ENCODE peak calls at places on chromosomes 6 and 20, in eight cellular contexts. F is upper lobe of right lung, I is uterus, Z is tibial nerve, Q is endothelial cell of umbilical vein, W is Panc1, K is body of pancreas, E is tibial artery. L is an unnamed sample.

GRCh38 chr6:273441-274111 is 18.7 kb upstream of the DUSP22 start:
- DNase-seq in Q (no peak), E (no peak), F (no peak), W (no peak), Z (no peak), K (no peak), I (peak; percentile 50), L (no peak)

GRCh38 chr20:21715193-21715881 is 9.9 kb downstream of the PAX1 start:
- DNase-seq in W (no peak), Z (no peak), K (no peak), E (no peak), F (no peak), I (no peak), Q (no peak), L (no peak)

GRCh38 chr6:159259726-159260125 is 90.5 kb downstream of the FNDC1 start:
- DNase-seq in Q (no peak), K (no peak), W (no peak), Z (no peak), F (no peak), E (no peak), I (no peak), L (no peak)

GRCh38 chr6:136696783-136697364 is 95.4 kb downstream of the MAP3K5 start:
- DNase-seq in F (no peak), E (no peak), I (no peak), Z (no peak), W (no peak), K (no peak), Q (no peak), L (peak; percentile 67)

GRCh38 chr6:167705211-167705750 is 121.4 kb upstream of the AFDN start:
- DNase-seq in W (no peak), Q (no peak), E (no peak), F (peak; percentile 53), I (no peak), K (no peak), Z (no peak), L (no peak)

GRCh38 chr6:102381203-102381602 is 987.7 kb downstream of the GRIK2 start:
- DNase-seq in I (no peak), W (no peak), Q (no peak), E (no peak), F (no peak), K (no peak), Z (no peak), L (no peak)

GRCh38 chr6:113636357-113636824 is 220.8 kb upstream of the MARCKS start:
- DNase-seq in K (peak; percentile 15), W (no peak), I (no peak), E (no peak), F (no peak), Q (no peak), Z (no peak), L (no peak)

GRCh38 chr6:167898673-167899311 is 72.1 kb downstream of the AFDN start:
- DNase-seq in I (no peak), E (no peak), K (no peak), W (no peak), F (no peak), Q (peak; percentile 41), Z (no peak), L (no peak)

GRCh38 chr6:150372051-150372450 is 3.2 kb downstream of the IYD start:
- DNase-seq in Z (no peak), W (no peak), E (no peak), K (no peak), Q (no peak), F (no peak), I (no peak), L (no peak)

GRCh38 chr6:105810105-105810921 is 275.8 kb upstream of the PRDM1 start:
- DNase-seq in F (no peak), W (no peak), Q (peak; percentile 43), K (no peak), Z (no peak), I (no peak), E (no peak), L (no peak)

GRCh38 chr6:2503816-2504494 is 246.8 kb downstream of the MYLK4 start:
- DNase-seq in W (no peak), E (no peak), I (no peak), F (no peak), Q (no peak), Z (no peak), K (no peak), L (no peak)

GRCh38 chr6:11097476-11097875 is 3.8 kb downstream of the SMIM13 start:
- DNase-seq in K (no peak), W (no peak), I (no peak), Q (no peak), E (no peak), F (no peak), Z (no peak), L (no peak)

GRCh38 chr6:4593891-4594445 is 182.2 kb upstream of the CDYL start:
- DNase-seq in Z (no peak), I (no peak), F (no peak), Q (no peak), W (no peak), E (no peak), K (no peak), L (no peak)

GRCh38 chr6:24356310-24357035 is 1.4 kb downstream of the DCDC2 start:
- DNase-seq in Z (no peak), Q (no peak), I (no peak), K (no peak), E (no peak), F (no peak), W (no peak), L (no peak)

GRCh38 chr6:98828991-98829411 is 5.4 kb upstream of the POU3F2 start:
- DNase-seq in I (no peak), F (no peak), W (no peak), E (no peak), Q (no peak), K (no peak), Z (no peak), L (no peak)

GRCh38 chr6:19472850-19473249 is 364.3 kb upstream of the ID4 start:
- DNase-seq in K (peak; percentile 14), F (no peak), Q (no peak), I (no peak), E (no peak), Z (no peak), W (no peak), L (no peak)

DNA sequence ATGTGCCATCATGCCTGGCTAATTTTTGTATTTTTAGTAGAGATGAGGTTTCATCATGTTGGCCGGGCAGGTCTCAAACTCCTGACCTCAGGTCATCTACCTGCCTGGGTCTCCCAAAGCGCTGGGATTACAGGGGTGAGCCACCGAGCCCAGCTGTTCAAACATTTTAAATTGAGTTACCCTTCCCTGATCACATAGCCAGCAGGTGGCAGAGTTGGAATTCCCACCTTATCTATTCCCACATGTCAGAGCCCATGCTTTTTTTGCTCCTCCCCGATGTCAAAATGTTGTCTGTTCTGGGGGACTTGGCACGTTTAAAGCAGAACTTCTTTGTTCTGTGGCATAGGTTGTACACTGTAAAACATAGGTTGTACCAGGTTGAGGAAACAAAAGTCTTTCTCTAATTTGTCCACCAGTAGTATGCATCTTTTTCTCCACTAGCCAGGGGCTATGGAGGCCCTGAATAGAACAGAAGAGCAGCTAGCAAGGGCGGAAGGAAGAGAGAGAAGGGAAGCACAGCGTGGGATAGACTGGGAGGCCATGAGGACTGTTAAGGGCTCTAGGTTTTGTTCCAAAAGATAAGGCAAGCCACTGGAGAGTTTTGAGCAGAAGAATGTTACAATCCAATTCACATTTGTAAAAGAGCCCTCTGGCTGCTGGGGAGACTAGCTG is 7.3 kb upstream of the LBP start:
- DNase-seq in Z (no peak), E (no peak), I (no peak), Q (no peak), F (no peak), K (no peak), W (no peak), L (no peak)
- TF ChIP-seq CTCF in Z (no peak), E (no peak), I (no peak), Q (no peak), F (no peak), K (no peak), W (peak; percentile 68), L (no peak)

GRCh38 chr6:15404700-15404980 is 158.8 kb downstream of the JARID2 start:
- DNase-seq in F (no peak), I (no peak), Z (no peak), K (no peak), Q (no peak), E (no peak), W (no peak), L (no peak)
- H3K4me1 ChIP-seq in F (peaks cover 29% of the 10 kb centered on the region), I (no peaks in the 10 kb centered on the region), Z (peaks cover 74% of the 10 kb centered on the region), K (peaks cover 24% of the 10 kb centered on the region), Q (peaks cover 3% of the 10 kb centered on the region), E (peaks cover 11% of the 10 kb centered on the region), W (peaks cover 17% of the 10 kb centered on the region), L (peaks cover 6% of the 10 kb centered on the region)

GRCh38 chr6:38775870-38776269 is 60.8 kb downstream of the DNAH8 start:
- DNase-seq in F (no peak), I (no peak), E (no peak), K (no peak), Z (no peak), W (no peak), Q (no peak), L (no peak)

GRCh38 chr6:38771111-38771694 is 56.1 kb downstream of the DNAH8 start:
- DNase-seq in F (no peak), E (no peak), W (no peak), Z (no peak), I (no peak), K (no peak), Q (peak; percentile 89), L (no peak)

GRCh38 chr6:38774933-38775707 is 60.0 kb downstream of the DNAH8 start:
- DNase-seq in K (no peak), F (no peak), E (no peak), Z (no peak), W (no peak), Q (no peak), I (no peak), L (no peak)

GRCh38 chr6:38776515-38776914 is 61.4 kb downstream of the DNAH8 start:
- DNase-seq in I (no peak), K (no peak), W (no peak), E (no peak), Q (peak; percentile 23), Z (no peak), F (no peak), L (no peak)

DNA sequence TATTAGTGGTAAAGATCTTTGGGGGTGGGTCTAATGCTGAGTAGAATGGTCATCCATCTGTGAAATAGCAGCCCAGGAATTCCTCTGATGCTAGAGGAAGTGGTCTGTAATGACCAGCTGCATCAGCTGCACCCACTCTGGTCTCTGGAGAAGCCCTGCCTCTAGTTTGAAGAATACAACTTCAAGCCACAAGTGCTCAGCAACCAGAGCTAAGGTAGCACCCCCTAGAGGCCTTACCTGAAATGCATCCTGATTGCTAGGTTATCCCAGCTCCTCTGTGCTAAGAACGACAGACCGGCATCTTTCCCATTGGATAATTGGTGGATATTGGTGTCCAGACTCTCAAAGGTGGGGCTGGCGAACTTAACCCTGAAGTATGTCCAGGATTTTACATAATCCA is 58.2 kb downstream of the DNAH8 start:
- DNase-seq in E (no peak), F (no peak), Q (peak; percentile 18), I (no peak), Z (no peak), K (peak; percentile 13), W (peak; percentile 2), L (no peak)
- TF ChIP-seq CTCF in E (no peak), F (peak; percentile 44), Q (peak; percentile 58), I (no peak), Z (no peak), K (peak; percentile 12), W (peak; percentile 54), L (no peak)

DNA sequence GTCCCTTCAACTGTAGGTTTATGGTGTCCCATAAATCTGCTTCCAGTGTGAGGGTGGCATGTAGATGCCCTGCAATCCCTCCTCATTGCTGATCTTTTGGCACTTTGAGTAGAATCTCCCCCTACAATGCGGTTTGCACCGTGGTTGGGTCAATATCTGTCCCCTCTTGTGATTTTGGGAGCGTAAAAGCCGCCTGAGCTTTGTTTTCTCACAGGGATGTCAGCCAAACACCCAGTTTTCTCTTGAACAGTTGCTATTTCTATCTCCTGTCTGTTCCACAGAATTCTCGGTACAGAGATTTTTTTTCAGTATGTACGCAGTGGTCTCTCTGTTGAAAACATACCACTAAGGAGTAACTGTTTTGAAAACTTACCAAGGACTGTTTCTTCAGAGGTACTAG is 21.8 kb downstream of the CDS2 start:
- DNase-seq in F (no peak), I (no peak), K (no peak), Z (no peak), Q (no peak), W (no peak), E (no peak), L (no peak)
- H3K4me1 ChIP-seq in F (peaks cover 59% of the 10 kb centered on the region), I (peaks cover 10% of the 10 kb centered on the region), K (peaks cover 10% of the 10 kb centered on the region), Z (peaks cover 67% of the 10 kb centered on the region), Q (no peaks in the 10 kb centered on the region), W (peaks cover 2% of the 10 kb centered on the region), E (peaks cover 63% of the 10 kb centered on the region), L (no peaks in the 10 kb centered on the region)